ENCODE peak calls at places on chromosomes 11 and 22, in eight cellular contexts. E is mammary epithelial cell; O is adipocyte; F is CD4-positive, CD25-positive, alpha-beta regulatory T cell; A is uterus; J is lower lobe of right lung; H is mucosa of descending colon; B is right lobe of liver. Y is an unnamed sample. For H3K4me1 and H3K36me3, the result is how much of the 10 kb centered on the place peaks cover.

GRCh38 chr11:126355926-126356897 is 726 bp downstream of the ST3GAL4 start:
- DNase-seq in E (peak), O (peak), F (peak), A (no peak), J (peak), H (peak), B (peak), Y (peak)

GRCh38 chr11:7143908-7144307 is 55.1 kb downstream of the RBMXL2 start:
- DNase-seq in E (peak), O (peak), F (peak), A (no peak), J (no peak), H (no peak), B (no peak), Y (no peak)

GRCh38 chr11:118201966-118202365 is 22.8 kb downstream of the JAML start:
- DNase-seq in E (no peak), O (no peak), F (no peak), A (no peak), J (no peak), H (no peak), B (no peak), Y (no peak)

GRCh38 chr11:86360775-86361395 is 13.8 kb upstream of the CCDC81 start:
- DNase-seq in E (peak), O (peak), F (no peak), A (no peak), J (no peak), H (no peak), B (no peak), Y (no peak)

GRCh38 chr11:128503231-128503991 is 83.9 kb downstream of the ETS1 start:
- DNase-seq in E (peak), O (peak), F (no peak), A (no peak), J (no peak), H (no peak), B (no peak), Y (peak)

GRCh38 chr11:6319879-6320410 is 356 bp downstream of the CAVIN3 start:
- DNase-seq in E (peak), O (peak), F (peak), A (peak), J (peak), H (peak), B (peak), Y (no peak)

GRCh38 chr22:26671317-26672059 is 14.1 kb downstream of the MIAT start:
- DNase-seq in E (peak), O (no peak), F (peak), A (peak), J (peak), H (peak), B (peak), Y (peak)

GRCh38 chr22:44295406-44295805 is 17.3 kb downstream of the SHISAL1 start:
- DNase-seq in E (no peak), O (no peak), F (no peak), A (no peak), J (no peak), H (no peak), B (no peak), Y (no peak)

GRCh38 chr22:44500623-44501022 is 2.6 kb upstream of the RTL6 start:
- DNase-seq in E (no peak), O (no peak), F (no peak), A (no peak), J (no peak), H (no peak), B (no peak), Y (no peak)

GRCh38 chr11:57214494-57214893 is 22.6 kb downstream of the APLNR start:
- DNase-seq in E (peak), O (peak), F (no peak), A (no peak), J (no peak), H (no peak), B (no peak), Y (no peak)

GRCh38 chr11:122809861-122810260 is 28.4 kb upstream of the CRTAM start:
- DNase-seq in E (no peak), O (no peak), F (no peak), A (no peak), J (no peak), H (no peak), B (no peak), Y (no peak)

GRCh38 chr11:2762451-2762850 is 62.7 kb upstream of the KCNQ1OT1 start:
- DNase-seq in E (no peak), O (no peak), F (no peak), A (no peak), J (no peak), H (no peak), B (no peak), Y (no peak)

GRCh38 chr11:121714356-121714755 is 261.6 kb upstream of the SORL1-AS1 start:
- DNase-seq in E (peak), O (no peak), F (no peak), A (no peak), J (no peak), H (no peak), B (no peak), Y (no peak)

GRCh38 chr11:47983464-47984397 is 3.4 kb downstream of the PTPRJ start:
- DNase-seq in E (no peak), O (no peak), F (peak), A (no peak), J (no peak), H (peak), B (no peak), Y (no peak)

GRCh38 chr11:100467821-100468508 is 219.1 kb upstream of the ARHGAP42 start:
- DNase-seq in E (no peak), O (no peak), F (no peak), A (no peak), J (no peak), H (no peak), B (no peak), Y (no peak)

GRCh38 chr11:113681711-113682410 is 24.2 kb downstream of the TMPRSS5 start:
- DNase-seq in E (no peak), O (no peak), F (no peak), A (no peak), J (no peak), H (no peak), B (no peak), Y (no peak)

DNA sequence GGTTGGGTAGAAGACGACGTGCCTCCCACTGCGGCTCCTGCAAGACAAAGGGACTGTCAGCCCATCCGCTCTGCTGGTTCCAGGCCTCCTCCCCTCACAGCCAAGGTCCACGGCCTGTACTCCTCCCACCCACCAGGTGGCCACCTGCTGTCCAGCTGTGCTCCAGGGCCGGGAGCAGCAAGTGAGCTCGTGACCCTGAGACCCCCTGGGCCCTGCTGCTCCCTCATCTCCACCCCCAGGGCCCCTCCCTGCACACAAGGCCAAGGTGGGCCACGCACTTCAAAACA is 27.4 kb downstream of the TSPAN4 start:
- DNase-seq in E (no peak), O (no peak), F (no peak), A (no peak), J (no peak), H (no peak), B (no peak), Y (no peak)
- H3K4me3 ChIP-seq in E (no peak), O (no peak), F (no peak), A (no peak), J (no peak), H (no peak), B (no peak), Y (no peak)

DNA sequence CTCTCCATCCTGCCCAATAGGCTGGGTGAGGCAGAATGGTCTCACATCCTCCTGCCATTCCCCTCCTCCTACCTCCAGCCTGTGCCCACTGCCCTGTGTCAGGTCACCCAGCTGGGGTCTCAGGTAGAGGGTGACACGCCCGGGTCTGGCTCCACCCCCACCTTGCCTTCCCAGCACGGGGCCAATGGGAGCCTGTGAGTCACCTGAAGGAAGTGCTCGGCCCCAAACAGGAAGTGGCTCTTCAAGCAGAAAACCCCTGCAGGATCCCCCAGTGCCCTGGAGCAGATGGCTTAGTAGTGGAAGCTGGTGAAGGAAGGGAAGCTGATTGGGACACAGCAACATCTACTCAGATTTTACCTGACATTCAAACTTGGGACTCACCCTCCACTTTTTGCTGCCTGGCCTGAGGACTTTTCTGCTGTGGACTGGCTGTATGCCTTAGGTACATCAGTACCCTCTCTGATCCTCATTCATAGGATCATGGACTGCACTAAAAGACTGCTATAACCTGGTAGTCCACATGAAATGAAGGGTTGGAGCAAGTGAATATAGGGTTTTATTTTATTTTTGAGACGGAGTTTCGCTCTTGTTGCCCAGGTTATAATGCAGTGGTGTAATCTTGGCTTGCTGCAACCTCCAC is 33.4 kb downstream of the GDPD5 start:
- DNase-seq in E (peak), O (no peak), F (peak), A (no peak), J (no peak), H (no peak), B (no peak), Y (no peak)
- H3K4me1 ChIP-seq in E (under half), O (under half), F (under half), A (under half), J (under half), H (under half), B (under half), Y (under half)

DNA sequence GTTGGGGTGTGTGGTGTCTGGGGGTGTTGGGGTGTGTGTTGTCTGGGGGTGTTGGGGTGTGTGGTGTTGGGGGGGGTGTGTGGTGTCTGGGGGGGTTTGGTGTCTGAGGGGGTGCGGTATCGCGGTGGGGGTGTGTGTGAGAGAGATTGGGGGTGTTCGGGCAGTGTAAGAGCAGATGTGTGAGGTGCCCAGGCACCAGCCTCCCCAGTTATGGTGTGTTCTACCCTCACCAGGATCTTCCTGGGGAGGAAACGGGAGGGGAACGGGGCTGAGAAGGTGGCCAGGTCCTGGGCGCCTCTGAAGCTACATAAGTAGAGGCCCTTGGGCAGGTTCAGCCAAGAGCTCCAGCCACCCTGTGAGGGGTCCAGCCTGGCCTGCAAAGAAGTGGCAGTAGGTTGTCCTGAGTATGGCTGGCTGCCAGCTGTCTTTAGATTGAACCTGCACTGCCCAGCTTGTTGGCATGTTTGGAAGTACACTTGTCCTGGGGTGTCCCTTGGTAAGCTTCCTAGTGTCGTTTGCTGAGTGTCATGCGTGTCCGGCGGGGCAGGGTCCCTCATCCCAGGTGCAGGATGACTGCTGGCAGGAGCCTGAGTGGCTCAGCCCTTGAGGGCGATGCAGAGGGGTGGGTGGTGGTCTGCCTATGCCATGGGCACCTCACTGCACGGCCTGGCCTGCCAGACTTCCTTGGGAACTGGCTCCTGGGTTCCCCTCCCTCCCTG is 6.5 kb upstream of the TRMT2A start:
- DNase-seq in E (no peak), O (no peak), F (no peak), A (no peak), J (no peak), H (no peak), B (no peak), Y (no peak)
- H3K36me3 ChIP-seq in E (under half), O (half or more), F (half or more), A (under half), J (half or more), H (under half), B (under half), Y (under half)

GRCh38 chr11:88406871-88407270 is 69.3 kb upstream of the CTSC start:
- DNase-seq in E (no peak), O (no peak), F (no peak), A (no peak), J (no peak), H (no peak), B (no peak), Y (no peak)

GRCh38 chr11:88411265-88411664 is 73.7 kb upstream of the CTSC start:
- DNase-seq in E (peak), O (peak), F (no peak), A (no peak), J (no peak), H (no peak), B (no peak), Y (no peak)

GRCh38 chr11:88414385-88414861 is 76.9 kb upstream of the CTSC start:
- DNase-seq in E (peak), O (peak), F (peak), A (no peak), J (no peak), H (no peak), B (no peak), Y (no peak)

GRCh38 chr11:88410056-88410455 is 72.5 kb upstream of the CTSC start:
- DNase-seq in E (peak), O (no peak), F (no peak), A (no peak), J (no peak), H (no peak), B (no peak), Y (no peak)

GRCh38 chr11:88410636-88411035 is 73.1 kb upstream of the CTSC start:
- DNase-seq in E (peak), O (no peak), F (no peak), A (no peak), J (no peak), H (no peak), B (no peak), Y (no peak)
- H3K4me3 ChIP-seq in E (no peak), O (no peak), F (no peak), A (no peak), J (no peak), H (no peak), B (no peak), Y (no peak)

GRCh38 chr11:1756791-1757771 is 6.6 kb downstream of the CTSD start:
- DNase-seq in E (no peak), O (no peak), F (no peak), A (no peak), J (peak), H (peak), B (no peak), Y (no peak)
- H3K4me1 ChIP-seq in E (under half), O (under half), F (half or more), A (under half), J (half or more), H (under half), B (under half), Y (half or more)

GRCh38 chr22:19393704-19394103 is 37.8 kb downstream of the HIRA start:
- DNase-seq in E (no peak), O (no peak), F (no peak), A (no peak), J (no peak), H (no peak), B (peak), Y (no peak)
- H3K36me3 ChIP-seq in E (under half), O (half or more), F (half or more), A (under half), J (half or more), H (under half), B (under half), Y (under half)

GRCh38 chr11:31069447-31070205 is 299.9 kb downstream of the DCDC1 start:
- DNase-seq in E (no peak), O (no peak), F (no peak), A (no peak), J (no peak), H (no peak), B (no peak), Y (no peak)
- H3K4me3 ChIP-seq in E (no peak), O (no peak), F (no peak), A (no peak), J (no peak), H (no peak), B (no peak), Y (no peak)

DNA sequence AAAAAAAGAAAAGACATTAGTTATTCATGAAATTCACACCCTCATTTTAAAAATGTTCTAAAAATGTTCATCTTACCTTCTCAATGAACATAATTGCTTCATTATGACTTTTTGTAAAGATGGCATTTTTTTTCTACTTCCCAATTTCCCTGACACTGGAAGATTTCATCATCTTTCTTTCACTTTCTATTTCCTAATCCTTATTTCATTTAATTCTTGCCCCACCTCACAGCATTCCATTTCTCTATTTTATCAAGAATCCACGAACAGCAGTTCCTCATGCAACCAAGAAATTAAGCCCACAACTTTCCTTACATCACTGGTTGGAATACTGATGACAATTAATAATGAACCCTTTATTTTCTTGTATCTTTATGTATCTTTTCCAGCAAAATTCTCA is 1.9 kb downstream of the PATL1 start:
- DNase-seq in E (no peak), O (peak), F (no peak), A (no peak), J (no peak), H (no peak), B (no peak), Y (no peak)
- H3K4me1 ChIP-seq in E (under half), O (under half), F (under half), A (under half), J (under half), H (under half), B (under half), Y (under half)

DNA sequence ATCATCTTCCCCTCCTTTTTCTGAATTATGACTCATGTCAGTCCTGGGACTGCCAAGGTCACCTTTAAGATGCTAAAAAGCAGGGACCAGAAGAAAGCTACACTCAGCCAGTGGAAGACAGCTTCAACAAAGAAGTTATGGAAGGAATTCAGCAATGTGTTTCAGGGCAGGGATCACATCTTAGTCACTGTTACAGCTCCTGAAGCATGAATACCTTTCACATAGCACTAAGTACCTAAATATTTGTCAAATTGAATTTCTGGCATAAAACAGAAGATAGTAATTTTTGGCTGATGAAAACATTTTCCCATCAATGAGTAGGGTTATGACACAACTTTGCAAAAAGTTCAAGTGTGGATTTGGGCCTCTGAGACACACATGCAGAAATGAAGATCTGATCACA is 5.2 kb downstream of the DDB1 start:
- DNase-seq in E (no peak), O (peak), F (no peak), A (no peak), J (no peak), H (no peak), B (no peak), Y (no peak)
- H3K36me3 ChIP-seq in E (under half), O (half or more), F (half or more), A (under half), J (half or more), H (under half), B (under half), Y (half or more)

Y was measured in naive thymus-derived CD4-positive, alpha-beta T cell.